ENCODE peak calls at places on chromosomes 5 and 9, in six cellular contexts. H, M, C, G, T and Y are unnamed samples.

GRCh38 chr9:100111235-100111634 is 12.2 kb downstream of the INVS start:
- DNase-seq in H (no peak), M (peak), C (peak), G (peak), T (peak), Y (peak)

GRCh38 chr5:14064841-14065240 is 78.3 kb upstream of the TRIO start:
- DNase-seq in H (no peak), T (no peak), M (peak), G (peak), C (no peak), Y (no peak)

GRCh38 chr9:25681270-25681669 is 3.0 kb upstream of the TUSC1 start:
- DNase-seq in M (peak), G (peak), T (no peak), H (no peak), C (no peak), Y (no peak)

GRCh38 chr5:78974011-78974410 is 11.1 kb downstream of the ARSB start:
- DNase-seq in M (no peak), C (peak), G (no peak), H (no peak), T (no peak), Y (no peak)

GRCh38 chr5:176188085-176188484 is 50.1 kb upstream of the SIMC1 start:
- DNase-seq in H (no peak), G (no peak), C (no peak), T (no peak), M (no peak), Y (no peak)

GRCh38 chr5:7533941-7534340 is 138.0 kb downstream of the ADCY2 start:
- DNase-seq in H (no peak), T (no peak), C (no peak), M (no peak), G (no peak), Y (no peak)

GRCh38 chr5:143135832-143136551 is 267.5 kb downstream of the NR3C1 start:
- DNase-seq in H (no peak), G (no peak), M (peak), T (no peak), C (no peak), Y (no peak)

GRCh38 chr9:104088416-104088815 is 5.7 kb upstream of the SMC2 start:
- DNase-seq in H (no peak), M (peak), C (no peak), G (peak), T (no peak), Y (no peak)

GRCh38 chr5:81233080-81233634 is at the start of gene CKMT2:
- DNase-seq in G (peak), M (no peak), T (no peak), C (peak), H (peak), Y (peak)

GRCh38 chr5:83720805-83721431 is at the start of gene HAPLN1:
- DNase-seq in H (no peak), M (no peak), C (peak), G (no peak), T (no peak), Y (no peak)

GRCh38 chr5:71483355-71483754 is 27.9 kb downstream of the BDP1 start:
- DNase-seq in G (peak), T (no peak), M (peak), C (no peak), H (no peak), Y (no peak)

GRCh38 chr5:108801776-108802175 is 54.1 kb downstream of the FER start:
- DNase-seq in H (no peak), M (peak), G (peak), C (no peak), T (peak), Y (no peak)

GRCh38 chr5:111783537-111783936 is 26.5 kb upstream of the NREP start:
- DNase-seq in H (no peak), C (no peak), M (no peak), G (no peak), T (no peak), Y (no peak)

GRCh38 chr5:38466444-38467189 is 89.8 kb downstream of the LIFR start:
- DNase-seq in H (no peak), M (no peak), G (no peak), C (peak), T (no peak), Y (no peak)

GRCh38 chr9:89122944-89123343 is 55.7 kb downstream of the SHC3 start:
- DNase-seq in T (peak), C (no peak), M (peak), H (no peak), G (peak), Y (no peak)

GRCh38 chr5:113163328-113163727 is 186.7 kb downstream of the DCP2 start:
- DNase-seq in H (no peak), M (peak), C (no peak), G (peak), T (no peak), Y (no peak)

GRCh38 chr9:35180801-35181200 is 19.0 kb downstream of the UNC13B start:
- DNase-seq in T (no peak), C (no peak), G (no peak), M (no peak), H (no peak), Y (no peak)

GRCh38 chr5:151812757-151813309 is 41.1 kb downstream of the G3BP1 start:
- DNase-seq in G (peak), T (no peak), C (no peak), M (peak), H (no peak), Y (no peak)

GRCh38 chr5:52774005-52774410 is 13.7 kb upstream of the ITGA1 start:
- DNase-seq in C (no peak), T (no peak), H (no peak), G (no peak), M (no peak), Y (no peak)

GRCh38 chr9:94931725-94932124 is 205.2 kb downstream of the AOPEP start:
- DNase-seq in C (no peak), T (no peak), G (no peak), M (no peak), H (no peak), Y (no peak)

GRCh38 chr5:74075900-74076484 is 450.0 kb downstream of the ARHGEF28 start:
- DNase-seq in M (peak), C (no peak), H (no peak), G (no peak), T (no peak), Y (no peak)

GRCh38 chr9:88890546-88890945 is 100.7 kb upstream of the S1PR3 start:
- DNase-seq in T (no peak), C (no peak), M (peak), G (peak), H (no peak), Y (no peak)

GRCh38 chr5:151719228-151719861 is 32.6 kb upstream of the SPARC start:
- DNase-seq in T (no peak), G (peak), H (no peak), M (peak), C (no peak), Y (no peak)

GRCh38 chr5:64312496-64312895 is 146.9 kb downstream of the RNF180 start:
- DNase-seq in G (no peak), T (no peak), C (no peak), M (no peak), H (no peak), Y (no peak)

GRCh38 chr9:96484521-96484931 is 34.6 kb downstream of the HABP4 start:
- DNase-seq in T (no peak), M (no peak), G (peak), C (no peak), H (no peak), Y (no peak)

GRCh38 chr9:93108301-93109041 is 12.5 kb downstream of the CARD19 start:
- DNase-seq in H (no peak), G (no peak), T (no peak), M (no peak), C (peak), Y (peak)

GRCh38 chr5:173812811-173813550 is 75.2 kb upstream of the CPEB4 start:
- DNase-seq in G (peak), C (no peak), H (no peak), M (peak), T (no peak), Y (no peak)

GRCh38 chr5:71658916-71659661 is 60.0 kb upstream of the CARTPT start:
- DNase-seq in G (no peak), H (no peak), C (no peak), M (no peak), T (no peak), Y (no peak)

GRCh38 chr5:36607114-36607561 is 732 bp downstream of the SLC1A3 start:
- DNase-seq in G (peak), T (no peak), H (no peak), M (peak), C (no peak), Y (no peak)

GRCh38 chr9:4315582-4316215 is 15.8 kb upstream of the GLIS3 start:
- DNase-seq in M (peak), G (peak), H (peak), C (peak), T (no peak), Y (peak)

GRCh38 chr9:98101868-98102273 is 17.2 kb downstream of the TRIM14 start:
- DNase-seq in C (no peak), G (no peak), M (peak), H (no peak), T (no peak), Y (peak)

GRCh38 chr5:158483202-158483870 is 616.4 kb downstream of the EBF1 start:
- DNase-seq in H (no peak), G (peak), C (no peak), T (no peak), M (no peak), Y (no peak)

GRCh38 chr5:124702442-124703024 is 43.9 kb downstream of the ZNF608 start:
- DNase-seq in M (no peak), T (no peak), C (no peak), H (no peak), G (no peak), Y (no peak)

GRCh38 chr5:100746730-100747129 is 156.4 kb downstream of the ST8SIA4 start:
- DNase-seq in H (no peak), G (no peak), T (no peak), C (no peak), M (no peak), Y (no peak)

GRCh38 chr5:133246376-133247144 is 194.7 kb downstream of the HSPA4 start:
- DNase-seq in T (no peak), M (peak), C (no peak), H (no peak), G (no peak), Y (no peak)

GRCh38 chr5:116531117-116531516 is 43.5 kb downstream of the SEMA6A start:
- DNase-seq in M (no peak), T (no peak), C (no peak), G (no peak), H (no peak), Y (no peak)

GRCh38 chr5:143033535-143034260 is 263.5 kb downstream of the ARHGAP26 start:
- DNase-seq in H (no peak), C (no peak), T (peak), G (peak), M (peak), Y (no peak)

GRCh38 chr5:107461770-107462169 is 209.0 kb downstream of the EFNA5 start:
- DNase-seq in G (no peak), H (no peak), M (no peak), T (no peak), C (no peak), Y (no peak)